ENCODE peak calls at places on chromosomes 16 and 17, in eight cellular contexts. A is A549, B is GM12878, N is HCT116, Y is endothelial cell of umbilical vein, P is K562, Z is H1, C is HepG2. H is an unnamed sample.

GRCh38 chr17:5184284-5184683 is 7.4 kb downstream of the ZNF594 start:
- DNase-seq in Y (no peak), C (no peak), P (no peak), A (no peak), Z (no peak), B (no peak), N (no peak), H (no peak)

GRCh38 chr17:81160747-81161453 is 4.4 kb upstream of the PVALEF start:
- DNase-seq in C (no peak), Z (no peak), P (no peak), Y (no peak), B (no peak), N (no peak), A (no peak), H (no peak)

GRCh38 chr16:46970089-46970488 is 3.4 kb downstream of the DNAJA2 start:
- DNase-seq in Y (no peak), B (no peak), A (no peak), P (no peak), C (peak; percentile 79), N (no peak), Z (no peak), H (no peak)

GRCh38 chr17:2904135-2904534 is 107.9 kb downstream of the RAP1GAP2 start:
- DNase-seq in N (no peak), Z (no peak), A (no peak), C (no peak), Y (no peak), P (no peak), B (no peak), H (no peak)

GRCh38 chr16:13863075-13863765 is 56.7 kb upstream of the ERCC4 start:
- DNase-seq in C (peak; percentile 72), P (no peak), A (no peak), Z (no peak), Y (no peak), N (no peak), B (no peak), H (no peak)

GRCh38 chr17:48558057-48558456 is 13.1 kb upstream of the HOXB2 start:
- DNase-seq in A (no peak), Y (no peak), B (no peak), N (no peak), P (no peak), C (no peak), Z (no peak), H (no peak)

GRCh38 chr17:57355090-57355859 is 99.0 kb downstream of the MSI2 start:
- DNase-seq in Y (no peak), C (no peak), Z (no peak), P (no peak), A (no peak), N (no peak), B (no peak), H (no peak)

GRCh38 chr17:45430738-45431530 is 1.7 kb downstream of the ARHGAP27 start:
- DNase-seq in A (no peak), Z (no peak), P (no peak), N (no peak), Y (no peak), C (no peak), B (no peak), H (peak; percentile 49)

GRCh38 chr16:72963508-72963907 is 84.4 kb downstream of the ZFHX3 start:
- DNase-seq in C (no peak), Z (no peak), A (no peak), N (no peak), B (no peak), Y (no peak), P (no peak), H (no peak)

GRCh38 chr17:19017401-19017800 is 12.8 kb upstream of the FAM83G start:
- DNase-seq in C (no peak), P (no peak), Y (no peak), B (no peak), N (no peak), Z (no peak), A (no peak), H (no peak)

GRCh38 chr17:56653877-56654276 is 60.4 kb downstream of the NOG start:
- DNase-seq in P (peak; percentile 39), B (peak; percentile 26), Y (peak; percentile 33), N (peak; percentile 63), Z (no peak), A (peak; percentile 72), C (peak; percentile 38), H (peak; percentile 86)

GRCh38 chr17:66682293-66682692 is 152.6 kb upstream of the CACNG5 start:
- DNase-seq in B (no peak), P (no peak), A (no peak), C (no peak), Y (no peak), Z (no peak), N (no peak), H (no peak)

GRCh38 chr17:52105601-52106000 is 52.9 kb downstream of the CA10 start:
- DNase-seq in P (no peak), N (no peak), A (no peak), B (no peak), Y (no peak), Z (no peak), C (no peak), H (no peak)

GRCh38 chr17:35023538-35023937 is 40.0 kb downstream of the RFFL start:
- DNase-seq in C (no peak), B (no peak), A (no peak), P (no peak), N (no peak), Z (no peak), Y (no peak), H (no peak)

GRCh38 chr16:66953462-66954096 is 7.5 kb upstream of the CES3 start:
- DNase-seq in N (no peak), C (no peak), Y (no peak), Z (no peak), P (no peak), B (no peak), A (no peak), H (no peak)

DNA sequence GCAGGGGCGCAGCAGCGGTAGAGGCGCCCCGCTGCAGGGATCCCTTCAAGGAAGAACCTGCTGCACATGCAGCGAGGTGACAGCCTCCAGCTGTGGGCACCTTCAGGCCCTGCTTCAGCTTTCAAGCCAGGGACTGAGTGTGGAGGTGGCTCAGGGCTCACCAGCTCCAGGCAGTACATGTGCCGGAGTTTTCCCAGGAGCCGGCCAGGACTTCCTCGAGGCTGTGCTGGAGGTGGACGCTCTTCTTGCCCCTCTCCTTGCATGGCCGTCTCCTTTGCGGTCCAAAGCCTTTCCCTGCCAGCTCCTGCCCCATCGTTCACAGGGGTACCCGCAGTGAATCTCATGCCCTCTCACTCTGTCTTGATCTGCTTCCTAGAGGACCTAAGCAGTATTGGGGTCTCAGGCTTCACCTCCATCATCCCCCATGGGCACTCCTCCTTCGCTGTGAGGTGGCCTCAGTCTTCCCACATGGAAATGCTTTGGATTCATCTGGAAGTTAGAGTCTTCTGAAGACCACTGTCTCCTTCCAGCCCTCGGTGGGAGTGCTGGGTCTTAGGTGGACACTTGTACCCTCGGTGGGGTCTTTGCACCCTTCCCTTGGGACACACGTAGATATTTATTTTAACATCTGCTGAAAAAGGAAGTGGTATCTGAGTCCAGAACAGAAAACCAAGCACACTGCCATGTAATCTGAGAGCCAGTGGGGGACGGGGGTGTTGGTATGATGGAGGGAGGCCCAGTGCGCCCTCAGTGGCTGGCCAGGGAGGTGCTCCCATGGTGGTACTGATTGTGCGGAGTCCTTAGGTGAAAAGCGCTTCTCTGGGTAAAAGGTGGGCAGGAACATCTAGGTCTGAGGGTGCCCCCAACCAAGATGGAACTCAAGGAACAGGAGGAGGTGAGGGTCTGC is 7.0 kb downstream of the XYLT2 start:
- DNase-seq in Y (no peak), P (no peak), C (no peak), N (no peak), B (no peak), Z (no peak), A (no peak), H (no peak)
- TF ChIP-seq POLR2A in Y (no peak), P (no peak), C (no peak), N (no peak), B (no peak), Z (no peak), A (no peak), H (no peak)

GRCh38 chr16:69037373-69038160 is 67.9 kb upstream of the HAS3 start:
- DNase-seq in Z (no peak), C (no peak), N (no peak), A (no peak), B (no peak), P (no peak), Y (no peak), H (no peak)

GRCh38 chr16:69035375-69035774 is 70.1 kb upstream of the HAS3 start:
- DNase-seq in P (no peak), B (no peak), N (no peak), Z (no peak), A (no peak), C (no peak), Y (no peak), H (no peak)

GRCh38 chr16:69039333-69039941 is 66.0 kb upstream of the HAS3 start:
- DNase-seq in P (no peak), A (no peak), Z (no peak), Y (peak; percentile 81), N (no peak), B (no peak), C (peak; percentile 72), H (peak; percentile 36)

GRCh38 chr16:69036399-69037091 is 68.9 kb upstream of the HAS3 start:
- DNase-seq in Y (no peak), N (no peak), A (no peak), C (no peak), P (no peak), Z (no peak), B (no peak), H (no peak)

GRCh38 chr16:69040144-69040909 is 65.1 kb upstream of the HAS3 start:
- DNase-seq in A (peak; percentile 47), Z (no peak), P (no peak), C (peak; percentile 89), Y (peak; percentile 80), N (peak; percentile 70), B (no peak), H (peak; percentile 49)
- TF ChIP-seq MAX in A (no peak), Z (no peak), P (no peak), C (peak; percentile 44), Y (no peak), N (peak; percentile 63), B (no peak), H (no peak)

GRCh38 chr16:85557083-85557975 is 55.8 kb upstream of the GSE1 start:
- DNase-seq in B (no peak), P (peak; percentile 65), Z (no peak), Y (no peak), A (peak; percentile 32), C (peak; percentile 75), N (no peak), H (peak; percentile 51)
- TF ChIP-seq CTCF in B (no peak), P (no peak), Z (no peak), Y (no peak), A (peak; percentile 22), C (peak; percentile 47), N (peak; percentile 15), H (no peak)

DNA sequence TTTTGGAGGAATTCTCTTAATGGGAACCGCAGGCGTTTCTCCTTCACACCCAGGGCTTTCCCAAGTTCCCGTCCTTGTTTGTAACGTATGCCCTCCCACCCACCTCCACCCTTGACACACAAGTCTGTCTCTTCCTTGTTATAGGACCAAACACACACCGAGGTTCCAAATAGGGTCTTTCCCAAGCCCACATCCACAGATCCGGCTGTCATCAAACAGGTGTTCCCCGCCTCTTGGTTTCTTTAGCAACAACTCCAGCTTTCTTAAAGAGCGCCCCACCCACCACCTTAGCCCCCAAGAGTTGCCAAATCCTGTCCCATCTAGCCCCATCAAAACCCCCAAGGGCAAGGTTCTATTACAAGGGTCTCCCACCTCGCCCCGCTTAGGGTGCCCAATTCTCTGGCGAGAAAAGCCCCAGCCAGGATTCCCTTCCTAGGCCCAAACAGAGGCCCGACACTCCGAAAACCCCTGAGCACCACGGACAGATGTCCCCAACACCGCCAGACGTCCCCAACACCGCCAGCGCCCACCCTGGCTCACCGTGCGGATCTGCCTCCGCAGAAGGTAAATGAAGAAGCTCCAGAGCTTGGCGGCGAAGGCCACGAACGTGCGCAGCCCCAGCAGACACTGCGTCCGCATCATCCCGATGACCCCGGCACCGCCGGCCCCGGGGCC is 742 bp downstream of the CTDNEP1 start:
- DNase-seq in Y (peak; percentile 42), Z (no peak), C (no peak), B (no peak), A (no peak), N (no peak), P (no peak), H (peak; percentile 26)
- TF ChIP-seq POLR2A in Y (no peak), Z (no peak), C (no peak), B (peak; percentile 55), A (no peak), N (no peak), P (no peak), H (no peak)